ENCODE peak calls at places on chromosomes 6 and 20, in four cellular contexts. P is transverse colon, C is tibial artery, W is ascending aorta. B is an unnamed sample.

GRCh38 chr6:139611327-139611958 is 237.0 kb upstream of the CITED2 start:
- DNase-seq in W (no peak), C (no peak), P (no peak), B (no peak)

GRCh38 chr20:46283426-46283825 is 24.9 kb downstream of the CDH22 start:
- DNase-seq in C (no peak), P (no peak), W (no peak), B (no peak)

GRCh38 chr20:55172310-55173002 is 697.1 kb downstream of the DOK5 start:
- DNase-seq in W (no peak), C (no peak), P (no peak), B (no peak)

GRCh38 chr6:107083047-107083768 is 32.1 kb downstream of the BEND3 start:
- DNase-seq in C (peak; percentile 17), P (no peak), W (peak; percentile 8), B (no peak)

GRCh38 chr6:34543421-34543820 is 12.7 kb downstream of the SPDEF start:
- DNase-seq in P (no peak), W (no peak), C (no peak), B (peak; percentile 4)

GRCh38 chr6:161001421-161001820 is 9.9 kb downstream of the MAP3K4 start:
- DNase-seq in W (no peak), P (no peak), C (no peak), B (no peak)

GRCh38 chr6:13429406-13429753 is 58.0 kb downstream of the GFOD1 start:
- DNase-seq in P (no peak), C (no peak), W (peak; percentile 46), B (no peak)

GRCh38 chr6:35754452-35755321 is 17.9 kb downstream of the ARMC12 start:
- DNase-seq in C (no peak), W (no peak), P (no peak), B (no peak)

GRCh38 chr6:157089258-157089657 is 234.1 kb downstream of the TMEM242 start:
- DNase-seq in P (no peak), W (no peak), C (no peak), B (no peak)

GRCh38 chr6:127107916-127108315 is 10.6 kb upstream of the RSPO3 start:
- DNase-seq in P (no peak), W (no peak), C (no peak), B (no peak)

GRCh38 chr6:35360349-35361138 is 18.2 kb downstream of the PPARD start:
- DNase-seq in W (no peak), C (peak; percentile 70), P (no peak), B (no peak)

GRCh38 chr20:50116368-50116999 is 3.5 kb upstream of the UBE2V1 start:
- DNase-seq in C (no peak), W (no peak), P (no peak), B (no peak)
- H3K4me3 ChIP-seq in C (peak overlapping the region; percentile 21), W (peak overlapping the region; percentile 54), P (no peak overlapping the region), B (peak overlapping the region; percentile 43)

GRCh38 chr6:11218827-11219826 is 13.3 kb downstream of the NEDD9 start:
- DNase-seq in P (peak; percentile 67), C (peak; percentile 74), W (no peak), B (no peak)
- H3K27ac ChIP-seq in P (peak overlapping the region; percentile 85), C (peak overlapping the region; percentile 80), W (peak overlapping the region; percentile 91), B (no peak overlapping the region)

GRCh38 chr20:1265226-1265915 is 723 bp upstream of the SNPH start:
- DNase-seq in P (no peak), W (no peak), C (no peak), B (no peak)
- H3K4me3 ChIP-seq in P (no peak overlapping the region), W (peak overlapping the region; percentile 84), C (peak overlapping the region; percentile 92), B (peak overlapping the region; percentile 70)

GRCh38 chr6:129022011-129022553 is 139.1 kb downstream of the LAMA2 start:
- DNase-seq in C (no peak), P (no peak), W (no peak), B (no peak)
- H3K27ac ChIP-seq in C (no peak overlapping the region), P (no peak overlapping the region), W (no peak overlapping the region), B (no peak overlapping the region)

DNA sequence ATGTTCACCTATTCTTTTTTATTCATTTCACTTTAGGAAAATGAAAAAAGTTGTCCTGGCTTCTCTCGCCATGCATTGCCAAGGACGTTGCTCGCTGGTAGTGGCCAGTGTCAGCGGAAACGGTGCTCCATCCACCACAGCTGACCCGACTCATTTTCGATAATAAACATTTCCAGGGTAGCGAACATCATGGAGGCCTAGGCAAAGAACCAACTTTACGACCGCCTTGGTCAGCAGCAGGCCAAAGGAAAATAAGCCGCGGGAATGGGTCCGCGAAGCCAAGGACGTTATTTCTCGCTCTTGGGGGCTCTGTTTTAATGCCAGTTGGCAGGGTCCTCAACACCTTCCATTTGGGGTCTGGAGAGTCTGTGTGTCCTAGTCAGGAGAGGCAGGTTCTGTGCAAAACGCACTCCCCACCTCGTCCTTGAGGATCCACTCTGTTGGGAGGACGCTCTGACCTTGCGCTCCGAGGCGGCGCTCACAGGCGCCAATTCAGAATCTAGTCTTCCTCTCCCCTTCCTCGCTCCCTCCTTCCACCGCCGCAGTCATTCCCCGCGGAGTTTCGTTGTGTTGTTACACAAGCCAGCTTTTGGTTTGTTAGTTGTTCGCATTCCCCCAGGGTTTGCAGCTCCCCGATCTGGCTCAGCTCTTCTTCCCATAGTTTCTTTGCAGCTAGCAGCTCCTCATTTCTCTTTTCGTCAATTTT is 4.1 kb upstream of the PAX1 start:
- DNase-seq in C (no peak), P (no peak), W (no peak), B (no peak)
- H3K4me3 ChIP-seq in C (no peak overlapping the region), P (no peak overlapping the region), W (no peak overlapping the region), B (no peak overlapping the region)

B was measured in AG04450.